ENCODE peak calls at places on chromosomes 11 and 22, in nine cellular contexts. X is IMR-90, N is A549, S is fibroblast of lung, P is GM12878, F is PC-3, A is mammary epithelial cell, G is endothelial cell of umbilical vein, M is osteoblast. U is an unnamed sample.

GRCh38 chr11:69500285-69501120 is 19.0 kb downstream of the LINC01488 start:
- DNase-seq in G (no peak), S (peak), F (no peak), M (peak), X (no peak), P (no peak), A (no peak), N (no peak), U (no peak)

GRCh38 chr22:48819991-48820390 is 1007.7 kb downstream of the BRD1 start:
- DNase-seq in S (no peak), F (no peak), N (no peak), P (no peak), G (no peak), A (no peak), M (peak), X (no peak), U (no peak)

GRCh38 chr11:71356280-71356876 is 91.8 kb downstream of the DHCR7 start:
- DNase-seq in P (no peak), A (no peak), F (no peak), M (peak), N (no peak), G (no peak), S (no peak), X (no peak), U (no peak)

GRCh38 chr22:38706885-38707180 is 1.1 kb downstream of the GTPBP1 start:
- DNase-seq in X (no peak), N (no peak), G (no peak), P (no peak), F (peak), M (no peak), A (no peak), S (no peak), U (no peak)

GRCh38 chr22:36385491-36386350 is 2.0 kb downstream of the MYH9 start:
- DNase-seq in X (no peak), G (peak), A (peak), N (no peak), F (peak), P (no peak), M (peak), S (peak), U (peak)

GRCh38 chr11:15864021-15864805 is 492.1 kb downstream of the SOX6 start:
- DNase-seq in A (no peak), S (no peak), P (no peak), X (no peak), F (no peak), N (no peak), G (no peak), M (no peak), U (no peak)

GRCh38 chr22:29306830-29307657 is 594 bp downstream of the GAS2L1 start:
- DNase-seq in S (peak), G (peak), A (peak), P (no peak), M (peak), N (peak), F (peak), X (peak), U (no peak)

GRCh38 chr11:88520391-88520790 is 182.9 kb upstream of the CTSC start:
- DNase-seq in G (no peak), S (peak), X (peak), P (no peak), N (no peak), M (no peak), A (peak), F (no peak), U (no peak)

GRCh38 chr11:86473991-86474833 is 99.5 kb downstream of the CCDC81 start:
- DNase-seq in S (peak), G (peak), N (peak), M (peak), A (peak), F (peak), X (peak), P (no peak), U (no peak)

GRCh38 chr11:10865837-10866270 is 8.0 kb upstream of the ZBED5 start:
- DNase-seq in S (no peak), A (no peak), N (no peak), X (no peak), P (no peak), M (no peak), F (no peak), G (no peak), U (no peak)

GRCh38 chr11:46272816-46273427 is 4.5 kb upstream of the CREB3L1 start:
- DNase-seq in S (peak), N (no peak), A (no peak), M (peak), G (peak), X (peak), F (peak), P (no peak), U (peak)

GRCh38 chr11:131099013-131099412 is 182.7 kb upstream of the SNX19 start:
- DNase-seq in M (no peak), G (no peak), N (no peak), X (peak), S (peak), F (peak), A (peak), P (no peak), U (no peak)

GRCh38 chr22:46574993-46575914 is 37.8 kb upstream of the CELSR1 start:
- DNase-seq in G (peak), A (peak), F (peak), X (no peak), N (peak), P (no peak), M (peak), S (no peak), U (peak)

GRCh38 chr11:77658213-77659013 is 20.8 kb upstream of the CLNS1A start:
- DNase-seq in N (no peak), F (no peak), A (no peak), M (no peak), S (peak), P (no peak), G (peak), X (peak), U (no peak)

GRCh38 chr11:29184939-29185890 is 831.6 kb downstream of the KCNA4 start:
- DNase-seq in A (peak), M (peak), F (peak), N (no peak), S (peak), P (no peak), G (no peak), X (peak), U (no peak)

GRCh38 chr11:119315139-119316016 is 1.6 kb downstream of the MCAM start:
- DNase-seq in P (no peak), M (peak), X (no peak), F (peak), N (no peak), S (peak), G (peak), A (peak), U (peak)

GRCh38 chr11:95349345-95349942 is 118.4 kb upstream of the SESN3 start:
- DNase-seq in N (no peak), F (no peak), G (no peak), S (no peak), P (no peak), M (no peak), A (no peak), X (no peak), U (no peak)

GRCh38 chr11:863389-864117 is 20.9 kb downstream of the TSPAN4 start:
- DNase-seq in P (no peak), G (no peak), F (no peak), M (no peak), X (no peak), A (no peak), S (no peak), N (no peak), U (no peak)

GRCh38 chr11:102317099-102317767 is at the start of gene BIRC3:
- DNase-seq in F (peak), A (peak), N (peak), X (peak), G (peak), S (peak), M (peak), P (peak), U (peak)

GRCh38 chr11:15911377-15912044 is 444.8 kb downstream of the SOX6 start:
- DNase-seq in F (no peak), M (no peak), S (no peak), A (no peak), X (peak), G (peak), P (no peak), N (no peak), U (no peak)

GRCh38 chr11:364991-365390 is 4.3 kb upstream of the B4GALNT4 start:
- DNase-seq in N (no peak), X (no peak), M (peak), A (no peak), S (no peak), G (no peak), P (no peak), F (no peak), U (no peak)

GRCh38 chr22:19802001-19802880 is 41.7 kb downstream of the TBX1 start:
- DNase-seq in G (no peak), X (no peak), S (no peak), F (no peak), N (no peak), P (no peak), A (no peak), M (peak), U (no peak)
- H3K27ac ChIP-seq in G (no peak), X (no peak), S (no peak), F (no peak), N (no peak), P (no peak), A (no peak), M (no peak), U (no peak)

GRCh38 chr11:122105009-122105828 is 10.8 kb downstream of the BLID start:
- DNase-seq in P (no peak), A (no peak), N (no peak), M (no peak), X (no peak), G (no peak), F (peak), S (peak), U (no peak)

GRCh38 chr11:122102426-122102825 is 13.6 kb downstream of the BLID start:
- DNase-seq in X (peak), M (no peak), S (peak), G (no peak), P (no peak), F (no peak), A (no peak), N (no peak), U (no peak)

GRCh38 chr11:122101625-122102291 is 14.3 kb downstream of the BLID start:
- DNase-seq in S (peak), A (peak), X (peak), P (no peak), F (no peak), N (no peak), G (peak), M (no peak), U (no peak)

GRCh38 chr11:122103366-122103765 is 12.6 kb downstream of the BLID start:
- DNase-seq in N (no peak), X (peak), F (no peak), A (peak), P (no peak), S (peak), G (no peak), M (peak), U (no peak)

DNA sequence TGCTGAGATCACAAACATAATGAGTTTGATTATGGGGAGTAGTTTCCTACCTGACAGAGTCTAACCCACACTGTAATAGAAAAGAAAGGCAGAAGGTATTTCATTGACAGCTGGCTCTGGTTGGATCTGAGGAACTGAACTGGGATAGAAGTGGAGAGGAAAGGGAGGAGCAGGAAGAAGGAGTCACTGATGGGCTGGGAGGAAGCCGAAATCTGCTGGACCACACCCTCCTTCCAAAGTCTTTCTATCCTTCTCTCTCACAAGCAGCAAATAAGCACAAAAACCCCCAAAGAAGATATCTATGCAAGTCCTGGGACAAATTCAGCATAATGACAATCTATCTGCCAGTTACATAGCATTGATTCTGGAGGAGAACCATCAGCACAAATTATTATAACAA is 11.6 kb downstream of the BLID start:
- DNase-seq in F (no peak), M (no peak), N (no peak), A (no peak), S (no peak), X (no peak), G (no peak), P (no peak), U (no peak)
- H3K4me2 ChIP-seq in F (peak), M (peak), N (no peak), A (no peak), S (no peak), X (peak), G (peak), P (no peak), U (no peak)

GRCh38 chr11:114192841-114193389 is 103.3 kb upstream of the NNMT start:
- DNase-seq in F (no peak), P (no peak), S (no peak), X (no peak), M (no peak), N (no peak), A (no peak), G (no peak), U (no peak)
- TF ChIP-seq CTCF in F (no peak), P (no peak), S (no peak), X (no peak), M (no peak), N (no peak), A (no peak), G (no peak), U (no peak)

GRCh38 chr22:42366815-42367581 is 65.2 kb downstream of the NFAM1 start:
- DNase-seq in F (no peak), P (no peak), N (no peak), M (no peak), A (no peak), S (no peak), G (no peak), X (no peak), U (no peak)

GRCh38 chr22:42368379-42369249 is 63.6 kb downstream of the NFAM1 start:
- DNase-seq in S (no peak), A (no peak), F (no peak), G (no peak), M (peak), N (no peak), X (no peak), P (no peak), U (peak)

GRCh38 chr22:42369250-42370041 is 62.8 kb downstream of the NFAM1 start:
- DNase-seq in A (peak), N (peak), P (peak), G (peak), S (peak), F (peak), M (peak), X (peak), U (peak)

GRCh38 chr22:42365942-42366660 is 66.1 kb downstream of the NFAM1 start:
- DNase-seq in G (no peak), P (no peak), F (no peak), A (no peak), X (no peak), S (no peak), N (no peak), M (no peak), U (no peak)

DNA sequence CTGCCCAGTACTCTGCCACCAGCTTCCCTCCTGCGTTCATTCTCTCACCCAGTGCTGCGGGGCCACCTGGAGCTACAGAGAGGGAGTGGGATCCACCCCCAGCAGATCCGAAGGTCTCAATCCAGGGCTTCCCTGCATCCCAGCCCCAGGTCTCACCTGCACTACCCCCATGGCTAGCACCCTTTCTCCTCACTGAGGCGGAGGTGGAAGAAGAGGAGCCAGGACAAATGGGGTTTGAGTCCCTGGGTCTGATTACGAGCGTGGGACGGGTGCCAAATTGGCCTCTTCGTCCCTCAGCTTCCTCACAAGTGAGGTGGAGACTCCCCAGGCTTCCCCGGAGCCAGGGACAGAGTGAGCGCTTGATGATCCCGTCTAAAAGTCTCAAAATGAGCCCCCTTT is 64.2 kb downstream of the NFAM1 start:
- DNase-seq in S (no peak), F (peak), M (no peak), N (no peak), A (no peak), P (no peak), G (no peak), X (no peak), U (no peak)
- H3K27ac ChIP-seq in S (no peak), F (no peak), M (no peak), N (no peak), A (no peak), P (no peak), G (no peak), X (no peak), U (no peak)

GRCh38 chr22:26650722-26651421 is 6.5 kb upstream of the MIAT start:
- DNase-seq in A (no peak), N (no peak), M (no peak), X (no peak), S (no peak), F (no peak), G (no peak), P (no peak), U (no peak)

GRCh38 chr22:26651840-26652239 is 5.5 kb upstream of the MIAT start:
- DNase-seq in M (no peak), N (no peak), G (no peak), S (no peak), A (no peak), P (no peak), X (no peak), F (no peak), U (no peak)

GRCh38 chr22:26646158-26646557 is 11.2 kb upstream of the MIAT start:
- DNase-seq in N (no peak), S (peak), A (no peak), P (no peak), G (no peak), M (no peak), F (no peak), X (peak), U (no peak)

GRCh38 chr22:26648761-26649363 is 8.5 kb upstream of the MIAT start:
- DNase-seq in N (no peak), M (no peak), S (no peak), X (no peak), F (no peak), G (no peak), P (no peak), A (peak), U (no peak)

GRCh38 chr22:26648011-26648497 is 9.3 kb upstream of the MIAT start:
- DNase-seq in A (no peak), N (no peak), X (no peak), S (no peak), P (no peak), G (no peak), M (no peak), F (no peak), U (no peak)
- H3K4me2 ChIP-seq in A (no peak), N (no peak), X (no peak), S (no peak), P (no peak), G (no peak), M (no peak), F (no peak), U (no peak)

DNA sequence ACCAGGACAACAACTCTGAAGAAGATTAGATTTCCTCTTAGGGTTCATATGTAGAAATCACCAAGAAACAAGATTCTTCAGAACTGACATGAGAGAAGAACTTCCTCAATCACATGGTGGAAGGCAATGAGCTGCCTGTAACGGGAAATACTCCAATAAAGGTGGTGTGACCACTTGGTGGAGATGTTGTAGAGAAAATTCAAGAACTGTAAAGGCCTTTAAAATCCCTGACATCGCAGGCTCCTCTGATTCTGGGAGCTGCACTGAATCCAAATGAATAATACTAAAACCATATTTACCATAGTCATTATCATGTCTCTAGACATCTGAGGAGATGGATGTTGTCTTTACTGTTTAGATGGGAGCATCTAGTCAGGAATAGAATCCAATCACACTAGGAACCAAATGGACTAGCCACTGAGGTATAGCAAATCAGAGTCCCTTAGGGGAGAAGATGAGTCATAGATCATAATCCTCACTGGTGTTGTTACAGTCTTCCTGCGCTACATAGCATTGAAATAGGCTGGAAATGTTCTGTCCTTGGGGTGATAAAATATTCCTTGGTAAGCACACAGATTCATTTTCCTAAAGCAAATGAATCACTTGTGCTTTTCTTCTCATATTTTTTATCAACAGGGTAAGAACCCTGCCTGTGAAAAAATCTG is 321.6 kb upstream of the TENM4 start:
- DNase-seq in F (peak), N (no peak), A (no peak), X (peak), G (no peak), S (no peak), P (no peak), M (no peak), U (no peak)
- TF ChIP-seq CTCF in F (no peak), N (no peak), A (peak), X (peak), G (no peak), S (peak), P (no peak), M (no peak), U (no peak)

DNA sequence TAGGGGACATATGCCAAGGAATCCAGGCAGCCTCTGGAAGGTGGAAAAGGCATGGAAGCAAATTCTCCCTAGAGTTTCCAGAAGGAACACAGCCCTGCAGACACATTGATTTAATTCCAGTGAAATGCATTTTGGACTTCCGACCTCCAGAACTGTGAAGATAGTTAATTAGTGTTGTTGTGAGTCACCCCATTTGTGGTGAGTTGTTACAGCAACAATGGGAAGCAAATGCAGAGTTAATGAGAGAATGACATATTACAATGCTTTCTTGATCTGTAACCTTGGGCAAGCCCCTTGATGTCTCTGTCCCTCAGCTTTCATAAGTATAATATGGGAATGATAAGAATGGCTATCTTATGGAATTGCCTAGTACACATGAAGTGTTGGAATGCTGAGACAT is 178.7 kb downstream of the KIRREL3 start:
- DNase-seq in S (no peak), F (no peak), N (no peak), P (no peak), G (no peak), X (no peak), A (no peak), M (no peak), U (no peak)
- H3K27ac ChIP-seq in S (no peak), F (no peak), N (no peak), P (no peak), G (no peak), X (no peak), A (no peak), M (no peak), U (no peak)

U was measured in PC-9.